ENCODE peak calls at places on chromosomes 5 and 9, in eight cellular contexts. O, U, Q, J, D, K, X and R are unnamed samples.

GRCh38 chr9:33029106-33029788 is 4.2 kb downstream of the DNAJA1 start:
- DNase-seq in K (no peak), O (no peak), D (no peak), Q (no peak), J (no peak), U (no peak), X (no peak), R (no peak)

GRCh38 chr5:140150201-140150600 is 24.5 kb downstream of the IGIP start:
- DNase-seq in J (no peak), D (no peak), K (no peak), Q (no peak), U (no peak), X (no peak), O (no peak), R (no peak)

GRCh38 chr5:143396353-143396940 is 7.0 kb downstream of the NR3C1 start:
- DNase-seq in J (no peak), K (no peak), Q (no peak), D (no peak), U (no peak), O (no peak), X (no peak), R (no peak)

GRCh38 chr5:107926121-107926520 is 255.4 kb upstream of the EFNA5 start:
- DNase-seq in O (no peak), U (no peak), K (no peak), Q (no peak), D (no peak), X (no peak), J (no peak), R (no peak)

GRCh38 chr9:72589684-72590555 is 68.5 kb downstream of the TMC1 start:
- DNase-seq in Q (no peak), D (peak; percentile 17), O (no peak), U (no peak), K (no peak), J (no peak), X (no peak), R (no peak)

GRCh38 chr9:130940693-130941576 is 1.9 kb upstream of the FIBCD1 start:
- DNase-seq in Q (peak; percentile 74), U (peak; percentile 87), D (peak; percentile 92), O (peak; percentile 63), J (peak; percentile 62), K (peak; percentile 60), X (no peak), R (peak; percentile 82)

GRCh38 chr5:50751064-50751657 is 84.7 kb downstream of the PARP8 start:
- DNase-seq in J (peak; percentile 17), Q (peak; percentile 51), K (no peak), D (no peak), X (no peak), U (no peak), O (no peak), R (no peak)

GRCh38 chr5:84796399-84796798 is 411.7 kb upstream of the EDIL3 start:
- DNase-seq in D (no peak), U (no peak), X (no peak), J (no peak), Q (no peak), K (no peak), O (no peak), R (no peak)

GRCh38 chr5:56845277-56845676 is 29.9 kb downstream of the MAP3K1 start:
- DNase-seq in J (no peak), Q (no peak), U (no peak), O (no peak), D (no peak), X (no peak), K (no peak), R (no peak)